ENCODE peak calls at places on chromosomes 2 and 18, in eight cellular contexts. H, D, J, Q, Z, G, R and K are unnamed samples.
A peak's percentile ranks its signal among the peaks of the same experiment; 100 is the strongest.

GRCh38 chr18:12766986-12767433 is 64.2 kb downstream of the PSMG2 start:
- DNase-seq in H (no peak), D (peak; percentile 72), J (peak; percentile 66), Q (peak; percentile 49), Z (no peak), G (peak; percentile 81), R (no peak), K (no peak)

GRCh38 chr18:59050661-59051057 is 89.0 kb upstream of the SEC11C start:
- DNase-seq in H (no peak), D (no peak), J (no peak), Q (no peak), Z (no peak), G (no peak), R (no peak), K (no peak)

GRCh38 chr18:58276640-58277456 is 232.8 kb downstream of the NEDD4L start:
- DNase-seq in H (no peak), D (no peak), J (no peak), Q (peak; percentile 61), Z (no peak), G (no peak), R (no peak), K (no peak)

GRCh38 chr2:239756392-239757153 is 268.6 kb downstream of the NDUFA10 start:
- DNase-seq in H (no peak), D (no peak), J (no peak), Q (no peak), Z (no peak), G (no peak), R (no peak), K (no peak)

GRCh38 chr18:34764451-34764850 is 54.4 kb downstream of the DTNA start:
- DNase-seq in H (no peak), D (no peak), J (peak; percentile 14), Q (no peak), Z (no peak), G (no peak), R (no peak), K (no peak)

GRCh38 chr18:48580782-48581181 is 42.0 kb downstream of the CTIF start:
- DNase-seq in H (no peak), D (no peak), J (no peak), Q (no peak), Z (no peak), G (no peak), R (no peak), K (no peak)

GRCh38 chr2:174717273-174717672 is 47.0 kb downstream of the CHRNA1 start:
- DNase-seq in H (no peak), D (no peak), J (no peak), Q (no peak), Z (no peak), G (no peak), R (no peak), K (no peak)

GRCh38 chr2:182980115-182980514 is 58.1 kb downstream of the NCKAP1 start:
- DNase-seq in H (no peak), D (peak; percentile 36), J (peak; percentile 26), Q (no peak), Z (no peak), G (no peak), R (no peak), K (no peak)

GRCh38 chr18:73979742-73980141 is 167.9 kb downstream of the FBXO15 start:
- DNase-seq in H (no peak), D (no peak), J (no peak), Q (no peak), Z (no peak), G (no peak), R (peak; percentile 68), K (no peak)

GRCh38 chr2:216425008-216425780 is 12.9 kb downstream of the SMARCAL1 start:
- DNase-seq in H (no peak), D (no peak), J (no peak), Q (no peak), Z (no peak), G (no peak), R (no peak), K (no peak)

GRCh38 chr18:2102022-2102421 is 469.3 kb downstream of the METTL4 start:
- DNase-seq in H (no peak), D (no peak), J (no peak), Q (no peak), Z (no peak), G (no peak), R (no peak), K (no peak)

GRCh38 chr2:69720404-69720803 is 21.5 kb upstream of the ANXA4 start:
- DNase-seq in H (no peak), D (no peak), J (peak; percentile 26), Q (no peak), Z (no peak), G (no peak), R (no peak), K (no peak)

GRCh38 chr2:12107849-12108420 is 361.5 kb downstream of the LPIN1 start:
- DNase-seq in H (no peak), D (no peak), J (no peak), Q (peak; percentile 77), Z (no peak), G (no peak), R (no peak), K (no peak)

GRCh38 chr2:70043252-70043875 is 43.9 kb upstream of the PCBP1 start:
- DNase-seq in H (no peak), D (no peak), J (no peak), Q (peak; percentile 35), Z (peak; percentile 14), G (no peak), R (no peak), K (no peak)

GRCh38 chr2:164692114-164692513 is 70.8 kb upstream of the GRB14 start:
- DNase-seq in H (no peak), D (peak; percentile 43), J (no peak), Q (no peak), Z (no peak), G (no peak), R (no peak), K (no peak)

GRCh38 chr18:10453885-10454772 is at the start of gene APCDD1:
- DNase-seq in H (no peak), D (peak; percentile 21), J (no peak), Q (peak; percentile 64), Z (peak; percentile 45), G (peak; percentile 75), R (no peak), K (peak; percentile 86)

GRCh38 chr2:50849205-50849604 is 182.7 kb downstream of the NRXN1 start:
- DNase-seq in H (no peak), D (no peak), J (no peak), Q (no peak), Z (no peak), G (no peak), R (no peak), K (no peak)

DNA sequence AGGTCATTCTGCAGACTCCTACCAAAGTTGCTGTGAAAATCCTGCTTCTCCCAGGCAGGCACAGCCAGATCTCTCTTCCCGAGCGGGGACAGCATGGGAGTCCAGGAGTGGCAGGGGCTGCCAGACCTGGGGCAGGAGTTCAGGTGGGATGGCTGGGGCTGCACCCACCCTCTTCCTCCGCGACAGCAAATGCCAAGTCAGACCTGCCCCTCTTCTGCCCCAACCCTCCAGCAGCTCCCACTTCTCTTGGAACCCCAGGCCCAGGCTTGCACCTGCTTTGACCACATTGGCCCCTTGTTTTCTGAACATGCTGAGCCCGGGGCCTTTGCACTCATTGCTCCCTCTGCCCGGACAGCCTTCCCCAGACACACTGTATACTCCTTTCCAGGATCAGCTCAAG is 288.2 kb upstream of the HS6ST1 start:
- DNase-seq in H (no peak), D (no peak), J (no peak), Q (no peak), Z (no peak), G (no peak), R (no peak), K (peak; percentile 30)
- TF ChIP-seq EP300 in H (no peak), D (no peak), J (no peak), Q (no peak), Z (no peak), G (no peak), R (no peak), K (no peak)

GRCh38 chr2:101310591-101311389 is 2.3 kb upstream of the RNF149 start:
- DNase-seq in H (no peak), D (no peak), J (no peak), Q (no peak), Z (no peak), G (no peak), R (peak; percentile 82), K (no peak)
- H3K27ac ChIP-seq in H (no peak overlapping the region), D (peak overlapping the region; percentile 57), J (no peak overlapping the region), Q (no peak overlapping the region), Z (peak overlapping the region; percentile 93), G (no peak overlapping the region), R (no peak overlapping the region), K (no peak overlapping the region)

GRCh38 chr2:149006883-149007543 is 31.5 kb upstream of the LYPD6B start:
- DNase-seq in H (no peak), D (no peak), J (no peak), Q (no peak), Z (no peak), G (no peak), R (no peak), K (no peak)
- TF ChIP-seq POLR2AphosphoS5 in H (no peak), D (no peak), J (no peak), Q (no peak), Z (no peak), G (no peak), R (no peak), K (no peak)

DNA sequence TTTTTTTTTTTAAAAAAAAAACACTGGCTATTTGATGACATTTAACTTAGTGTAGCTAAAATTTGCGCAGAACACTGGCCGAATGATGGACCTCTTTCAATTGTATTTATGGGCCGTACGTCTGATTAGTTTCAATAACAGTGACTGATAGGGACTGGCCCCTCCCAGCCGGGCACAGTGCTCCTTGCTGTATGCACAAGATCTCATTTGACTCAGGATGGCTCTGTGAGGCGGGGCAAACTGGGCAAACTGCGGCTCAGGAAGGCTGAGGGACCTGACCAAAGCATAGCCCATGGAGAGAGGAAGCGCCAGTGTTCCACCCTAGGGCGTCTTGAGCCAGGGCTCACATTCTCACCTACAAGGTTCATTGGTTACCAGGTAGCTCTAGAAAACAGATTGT is 21.2 kb downstream of the TRAF3IP1 start:
- DNase-seq in H (no peak), D (no peak), J (no peak), Q (peak; percentile 35), Z (no peak), G (no peak), R (no peak), K (no peak)
- TF ChIP-seq EP300 in H (no peak), D (no peak), J (no peak), Q (no peak), Z (no peak), G (no peak), R (no peak), K (no peak)

GRCh38 chr2:206443735-206444527 is 599 bp downstream of the ADAM23 start:
- DNase-seq in H (no peak), D (no peak), J (no peak), Q (no peak), Z (no peak), G (peak; percentile 66), R (no peak), K (no peak)
- H3K27ac ChIP-seq in H (no peak overlapping the region), D (no peak overlapping the region), J (no peak overlapping the region), Q (peak overlapping the region; percentile 22), Z (no peak overlapping the region), G (no peak overlapping the region), R (peak overlapping the region; percentile 51), K (no peak overlapping the region)